ENCODE peak calls at places on chromosomes 5 and 9, in ten cellular contexts. One of them, this sample, is unnamed.

GRCh38 chr5:143002459-143003327 is 232.5 kb downstream of the ARHGAP26 start:
- DNase-seq in activated T-helper 1 cell treated with anti-CD3 and anti-CD28 coated beads, Interleukin-2, amount 50 U/mL, for 16 hours: peak; percentile 33
- DNase-seq in D341Med: peak; percentile 54
- DNase-seq in stimulated activated effector memory CD8-positive, alpha-beta T cell treated with anti-CD3 and anti-CD28 coated beads, Interleukin-12 subunit alpha, Interleukin-12 subunit beta, amount 100 ng/mL, for 72 hours: peak; percentile 76
- DNase-seq in RKO: peak; percentile 27
- DNase-seq in heart left ventricle: peak; percentile 41
- DNase-seq in EH: peak; percentile 91
- DNase-seq in fibroblast of lung: peak; percentile 91
- DNase-seq in heart right ventricle: peak; percentile 51
- DNase-seq in GOT3: peak; percentile 48
- DNase-seq in this sample: no peak

GRCh38 chr5:34687269-34688011 is 31.3 kb downstream of the RAI14 start:
- DNase-seq in RKO: no peak
- DNase-seq in GOT3: no peak
- DNase-seq in stimulated activated effector memory CD8-positive, alpha-beta T cell treated with anti-CD3 and anti-CD28 coated beads, Interleukin-12 subunit alpha, Interleukin-12 subunit beta, amount 100 ng/mL, for 72 hours: no peak
- DNase-seq in EH: peak; percentile 92
- DNase-seq in fibroblast of lung: peak; percentile 95
- DNase-seq in activated T-helper 1 cell treated with anti-CD3 and anti-CD28 coated beads, Interleukin-2, amount 50 U/mL, for 16 hours: no peak
- DNase-seq in D341Med: no peak
- DNase-seq in heart left ventricle: no peak
- DNase-seq in heart right ventricle: no peak
- DNase-seq in this sample: no peak

GRCh38 chr9:16794871-16795639 is 75.4 kb downstream of the BNC2 start:
- DNase-seq in RKO: no peak
- DNase-seq in heart left ventricle: peak; percentile 30
- DNase-seq in EH: peak; percentile 99
- DNase-seq in stimulated activated effector memory CD8-positive, alpha-beta T cell treated with anti-CD3 and anti-CD28 coated beads, Interleukin-12 subunit alpha, Interleukin-12 subunit beta, amount 100 ng/mL, for 72 hours: no peak
- DNase-seq in heart right ventricle: peak; percentile 22
- DNase-seq in fibroblast of lung: peak; percentile 72
- DNase-seq in activated T-helper 1 cell treated with anti-CD3 and anti-CD28 coated beads, Interleukin-2, amount 50 U/mL, for 16 hours: no peak
- DNase-seq in GOT3: no peak
- DNase-seq in D341Med: no peak
- DNase-seq in this sample: no peak

GRCh38 chr9:136093995-136094881 is 851 bp downstream of the NACC2 start:
- DNase-seq in GOT3: no peak
- DNase-seq in activated T-helper 1 cell treated with anti-CD3 and anti-CD28 coated beads, Interleukin-2, amount 50 U/mL, for 16 hours: no peak
- DNase-seq in D341Med: peak; percentile 72
- DNase-seq in heart right ventricle: peak; percentile 85
- DNase-seq in EH: peak; percentile 70
- DNase-seq in heart left ventricle: peak; percentile 85
- DNase-seq in stimulated activated effector memory CD8-positive, alpha-beta T cell treated with anti-CD3 and anti-CD28 coated beads, Interleukin-12 subunit alpha, Interleukin-12 subunit beta, amount 100 ng/mL, for 72 hours: peak; percentile 81
- DNase-seq in RKO: peak; percentile 89
- DNase-seq in fibroblast of lung: peak; percentile 64
- DNase-seq in this sample: peak; percentile 68

GRCh38 chr9:98922721-98923435 is 20.8 kb upstream of the COL15A1 start:
- DNase-seq in EH: peak; percentile 55
- DNase-seq in D341Med: no peak
- DNase-seq in GOT3: no peak
- DNase-seq in heart right ventricle: no peak
- DNase-seq in stimulated activated effector memory CD8-positive, alpha-beta T cell treated with anti-CD3 and anti-CD28 coated beads, Interleukin-12 subunit alpha, Interleukin-12 subunit beta, amount 100 ng/mL, for 72 hours: no peak
- DNase-seq in activated T-helper 1 cell treated with anti-CD3 and anti-CD28 coated beads, Interleukin-2, amount 50 U/mL, for 16 hours: no peak
- DNase-seq in fibroblast of lung: peak; percentile 57
- DNase-seq in RKO: no peak
- DNase-seq in heart left ventricle: no peak
- DNase-seq in this sample: no peak

GRCh38 chr5:114782869-114783268 is 386.8 kb downstream of the TRIM36 start:
- DNase-seq in heart left ventricle: peak; percentile 15
- DNase-seq in fibroblast of lung: no peak
- DNase-seq in RKO: no peak
- DNase-seq in heart right ventricle: peak; percentile 32
- DNase-seq in D341Med: no peak
- DNase-seq in EH: no peak
- DNase-seq in stimulated activated effector memory CD8-positive, alpha-beta T cell treated with anti-CD3 and anti-CD28 coated beads, Interleukin-12 subunit alpha, Interleukin-12 subunit beta, amount 100 ng/mL, for 72 hours: no peak
- DNase-seq in activated T-helper 1 cell treated with anti-CD3 and anti-CD28 coated beads, Interleukin-2, amount 50 U/mL, for 16 hours: no peak
- DNase-seq in GOT3: no peak
- DNase-seq in this sample: no peak

GRCh38 chr9:134539613-134540012 is 102.0 kb upstream of the COL5A1 start:
- DNase-seq in GOT3: no peak
- DNase-seq in activated T-helper 1 cell treated with anti-CD3 and anti-CD28 coated beads, Interleukin-2, amount 50 U/mL, for 16 hours: no peak
- DNase-seq in D341Med: no peak
- DNase-seq in heart left ventricle: no peak
- DNase-seq in fibroblast of lung: no peak
- DNase-seq in EH: no peak
- DNase-seq in RKO: no peak
- DNase-seq in stimulated activated effector memory CD8-positive, alpha-beta T cell treated with anti-CD3 and anti-CD28 coated beads, Interleukin-12 subunit alpha, Interleukin-12 subunit beta, amount 100 ng/mL, for 72 hours: no peak
- DNase-seq in heart right ventricle: no peak
- DNase-seq in this sample: no peak

GRCh38 chr5:108747111-108748009 is at the start of gene FER:
- DNase-seq in heart left ventricle: peak; percentile 17
- DNase-seq in EH: peak; percentile 69
- DNase-seq in heart right ventricle: peak; percentile 40
- DNase-seq in RKO: peak; percentile 94
- DNase-seq in GOT3: no peak
- DNase-seq in stimulated activated effector memory CD8-positive, alpha-beta T cell treated with anti-CD3 and anti-CD28 coated beads, Interleukin-12 subunit alpha, Interleukin-12 subunit beta, amount 100 ng/mL, for 72 hours: no peak
- DNase-seq in activated T-helper 1 cell treated with anti-CD3 and anti-CD28 coated beads, Interleukin-2, amount 50 U/mL, for 16 hours: peak; percentile 11
- DNase-seq in fibroblast of lung: peak; percentile 95
- DNase-seq in D341Med: no peak
- DNase-seq in this sample: no peak

GRCh38 chr5:7185742-7186141 is 210.2 kb upstream of the ADCY2 start:
- DNase-seq in stimulated activated effector memory CD8-positive, alpha-beta T cell treated with anti-CD3 and anti-CD28 coated beads, Interleukin-12 subunit alpha, Interleukin-12 subunit beta, amount 100 ng/mL, for 72 hours: no peak
- DNase-seq in D341Med: no peak
- DNase-seq in activated T-helper 1 cell treated with anti-CD3 and anti-CD28 coated beads, Interleukin-2, amount 50 U/mL, for 16 hours: no peak
- DNase-seq in RKO: no peak
- DNase-seq in heart right ventricle: no peak
- DNase-seq in GOT3: no peak
- DNase-seq in EH: no peak
- DNase-seq in fibroblast of lung: no peak
- DNase-seq in heart left ventricle: no peak
- DNase-seq in this sample: no peak

GRCh38 chr5:117982691-117983090 is 1005.7 kb downstream of the DTWD2 start:
- DNase-seq in D341Med: no peak
- DNase-seq in stimulated activated effector memory CD8-positive, alpha-beta T cell treated with anti-CD3 and anti-CD28 coated beads, Interleukin-12 subunit alpha, Interleukin-12 subunit beta, amount 100 ng/mL, for 72 hours: no peak
- DNase-seq in EH: peak; percentile 12
- DNase-seq in fibroblast of lung: no peak
- DNase-seq in heart left ventricle: no peak
- DNase-seq in GOT3: no peak
- DNase-seq in activated T-helper 1 cell treated with anti-CD3 and anti-CD28 coated beads, Interleukin-2, amount 50 U/mL, for 16 hours: no peak
- DNase-seq in RKO: no peak
- DNase-seq in heart right ventricle: no peak
- DNase-seq in this sample: no peak

GRCh38 chr5:59587489-59588337 is 305.8 kb downstream of the PDE4D start:
- DNase-seq in fibroblast of lung: peak; percentile 87
- DNase-seq in stimulated activated effector memory CD8-positive, alpha-beta T cell treated with anti-CD3 and anti-CD28 coated beads, Interleukin-12 subunit alpha, Interleukin-12 subunit beta, amount 100 ng/mL, for 72 hours: no peak
- DNase-seq in activated T-helper 1 cell treated with anti-CD3 and anti-CD28 coated beads, Interleukin-2, amount 50 U/mL, for 16 hours: no peak
- DNase-seq in RKO: no peak
- DNase-seq in EH: peak; percentile 56
- DNase-seq in GOT3: peak; percentile 19
- DNase-seq in heart left ventricle: peak; percentile 33
- DNase-seq in D341Med: peak; percentile 30
- DNase-seq in heart right ventricle: peak; percentile 43
- DNase-seq in this sample: peak; percentile 30

GRCh38 chr5:100110497-100110896 is 424.7 kb upstream of the FAM174A start:
- DNase-seq in fibroblast of lung: no peak
- DNase-seq in heart left ventricle: no peak
- DNase-seq in activated T-helper 1 cell treated with anti-CD3 and anti-CD28 coated beads, Interleukin-2, amount 50 U/mL, for 16 hours: no peak
- DNase-seq in GOT3: no peak
- DNase-seq in D341Med: no peak
- DNase-seq in stimulated activated effector memory CD8-positive, alpha-beta T cell treated with anti-CD3 and anti-CD28 coated beads, Interleukin-12 subunit alpha, Interleukin-12 subunit beta, amount 100 ng/mL, for 72 hours: no peak
- DNase-seq in heart right ventricle: no peak
- DNase-seq in EH: no peak
- DNase-seq in RKO: peak; percentile 54
- DNase-seq in this sample: no peak

GRCh38 chr9:126618590-126619335 is 5.0 kb downstream of the LMX1B start:
- DNase-seq in GOT3: no peak
- DNase-seq in fibroblast of lung: no peak
- DNase-seq in D341Med: no peak
- DNase-seq in stimulated activated effector memory CD8-positive, alpha-beta T cell treated with anti-CD3 and anti-CD28 coated beads, Interleukin-12 subunit alpha, Interleukin-12 subunit beta, amount 100 ng/mL, for 72 hours: no peak
- DNase-seq in heart right ventricle: no peak
- DNase-seq in EH: no peak
- DNase-seq in RKO: no peak
- DNase-seq in activated T-helper 1 cell treated with anti-CD3 and anti-CD28 coated beads, Interleukin-2, amount 50 U/mL, for 16 hours: no peak
- DNase-seq in heart left ventricle: no peak
- DNase-seq in this sample: no peak

GRCh38 chr5:57950616-57951228 is 468.1 kb upstream of the ACTBL2 start:
- DNase-seq in heart left ventricle: no peak
- DNase-seq in RKO: no peak
- DNase-seq in heart right ventricle: no peak
- DNase-seq in D341Med: no peak
- DNase-seq in stimulated activated effector memory CD8-positive, alpha-beta T cell treated with anti-CD3 and anti-CD28 coated beads, Interleukin-12 subunit alpha, Interleukin-12 subunit beta, amount 100 ng/mL, for 72 hours: no peak
- DNase-seq in fibroblast of lung: peak; percentile 4
- DNase-seq in activated T-helper 1 cell treated with anti-CD3 and anti-CD28 coated beads, Interleukin-2, amount 50 U/mL, for 16 hours: no peak
- DNase-seq in GOT3: no peak
- DNase-seq in EH: no peak
- DNase-seq in this sample: no peak

GRCh38 chr9:130942084-130942483 is 3.0 kb upstream of the FIBCD1 start:
- DNase-seq in heart right ventricle: no peak
- DNase-seq in stimulated activated effector memory CD8-positive, alpha-beta T cell treated with anti-CD3 and anti-CD28 coated beads, Interleukin-12 subunit alpha, Interleukin-12 subunit beta, amount 100 ng/mL, for 72 hours: no peak
- DNase-seq in heart left ventricle: no peak
- DNase-seq in activated T-helper 1 cell treated with anti-CD3 and anti-CD28 coated beads, Interleukin-2, amount 50 U/mL, for 16 hours: no peak
- DNase-seq in fibroblast of lung: no peak
- DNase-seq in D341Med: no peak
- DNase-seq in EH: no peak
- DNase-seq in RKO: no peak
- DNase-seq in GOT3: no peak
- DNase-seq in this sample: no peak

GRCh38 chr5:130549884-130550552 is 615.0 kb downstream of the HINT1 start:
- DNase-seq in fibroblast of lung: peak; percentile 90
- DNase-seq in stimulated activated effector memory CD8-positive, alpha-beta T cell treated with anti-CD3 and anti-CD28 coated beads, Interleukin-12 subunit alpha, Interleukin-12 subunit beta, amount 100 ng/mL, for 72 hours: no peak
- DNase-seq in D341Med: no peak
- DNase-seq in GOT3: no peak
- DNase-seq in heart right ventricle: no peak
- DNase-seq in heart left ventricle: no peak
- DNase-seq in EH: peak; percentile 79
- DNase-seq in RKO: peak; percentile 65
- DNase-seq in activated T-helper 1 cell treated with anti-CD3 and anti-CD28 coated beads, Interleukin-2, amount 50 U/mL, for 16 hours: no peak
- DNase-seq in this sample: no peak

GRCh38 chr5:108681079-108681921 is 66.4 kb upstream of the FER start:
- DNase-seq in GOT3: no peak
- DNase-seq in D341Med: peak; percentile 54
- DNase-seq in stimulated activated effector memory CD8-positive, alpha-beta T cell treated with anti-CD3 and anti-CD28 coated beads, Interleukin-12 subunit alpha, Interleukin-12 subunit beta, amount 100 ng/mL, for 72 hours: no peak
- DNase-seq in RKO: peak; percentile 72
- DNase-seq in heart left ventricle: peak; percentile 18
- DNase-seq in heart right ventricle: peak; percentile 59
- DNase-seq in activated T-helper 1 cell treated with anti-CD3 and anti-CD28 coated beads, Interleukin-2, amount 50 U/mL, for 16 hours: no peak
- DNase-seq in fibroblast of lung: peak; percentile 60
- DNase-seq in EH: peak; percentile 68
- DNase-seq in this sample: no peak

GRCh38 chr9:93579711-93580516 is 3.5 kb downstream of the PHF2 start:
- DNase-seq in heart right ventricle: no peak
- DNase-seq in activated T-helper 1 cell treated with anti-CD3 and anti-CD28 coated beads, Interleukin-2, amount 50 U/mL, for 16 hours: no peak
- DNase-seq in stimulated activated effector memory CD8-positive, alpha-beta T cell treated with anti-CD3 and anti-CD28 coated beads, Interleukin-12 subunit alpha, Interleukin-12 subunit beta, amount 100 ng/mL, for 72 hours: no peak
- DNase-seq in D341Med: peak; percentile 14
- DNase-seq in RKO: no peak
- DNase-seq in EH: no peak
- DNase-seq in fibroblast of lung: no peak
- DNase-seq in GOT3: no peak
- DNase-seq in heart left ventricle: no peak
- DNase-seq in this sample: no peak

GRCh38 chr9:119453980-119454379 is 84.7 kb upstream of the BRINP1 start:
- DNase-seq in heart right ventricle: no peak
- DNase-seq in EH: no peak
- DNase-seq in activated T-helper 1 cell treated with anti-CD3 and anti-CD28 coated beads, Interleukin-2, amount 50 U/mL, for 16 hours: no peak
- DNase-seq in D341Med: no peak
- DNase-seq in fibroblast of lung: no peak
- DNase-seq in stimulated activated effector memory CD8-positive, alpha-beta T cell treated with anti-CD3 and anti-CD28 coated beads, Interleukin-12 subunit alpha, Interleukin-12 subunit beta, amount 100 ng/mL, for 72 hours: no peak
- DNase-seq in GOT3: no peak
- DNase-seq in heart left ventricle: no peak
- DNase-seq in RKO: no peak
- DNase-seq in this sample: no peak

GRCh38 chr5:86979801-86980510 is 287.7 kb upstream of the RASA1 start:
- DNase-seq in GOT3: no peak
- DNase-seq in fibroblast of lung: peak; percentile 81
- DNase-seq in heart left ventricle: no peak
- DNase-seq in D341Med: no peak
- DNase-seq in stimulated activated effector memory CD8-positive, alpha-beta T cell treated with anti-CD3 and anti-CD28 coated beads, Interleukin-12 subunit alpha, Interleukin-12 subunit beta, amount 100 ng/mL, for 72 hours: no peak
- DNase-seq in activated T-helper 1 cell treated with anti-CD3 and anti-CD28 coated beads, Interleukin-2, amount 50 U/mL, for 16 hours: no peak
- DNase-seq in RKO: peak; percentile 77
- DNase-seq in EH: peak; percentile 91
- DNase-seq in heart right ventricle: no peak
- DNase-seq in this sample: no peak

GRCh38 chr5:71714911-71715310 is 4.2 kb upstream of the CARTPT start:
- DNase-seq in stimulated activated effector memory CD8-positive, alpha-beta T cell treated with anti-CD3 and anti-CD28 coated beads, Interleukin-12 subunit alpha, Interleukin-12 subunit beta, amount 100 ng/mL, for 72 hours: no peak
- DNase-seq in EH: no peak
- DNase-seq in D341Med: no peak
- DNase-seq in activated T-helper 1 cell treated with anti-CD3 and anti-CD28 coated beads, Interleukin-2, amount 50 U/mL, for 16 hours: no peak
- DNase-seq in heart left ventricle: no peak
- DNase-seq in heart right ventricle: no peak
- DNase-seq in RKO: no peak
- DNase-seq in fibroblast of lung: no peak
- DNase-seq in GOT3: no peak
- DNase-seq in this sample: no peak

GRCh38 chr9:101317735-101318134 is 67.1 kb downstream of the BAAT start:
- DNase-seq in D341Med: no peak
- DNase-seq in EH: no peak
- DNase-seq in fibroblast of lung: no peak
- DNase-seq in activated T-helper 1 cell treated with anti-CD3 and anti-CD28 coated beads, Interleukin-2, amount 50 U/mL, for 16 hours: no peak
- DNase-seq in heart left ventricle: no peak
- DNase-seq in heart right ventricle: no peak
- DNase-seq in RKO: no peak
- DNase-seq in GOT3: no peak
- DNase-seq in stimulated activated effector memory CD8-positive, alpha-beta T cell treated with anti-CD3 and anti-CD28 coated beads, Interleukin-12 subunit alpha, Interleukin-12 subunit beta, amount 100 ng/mL, for 72 hours: no peak
- DNase-seq in this sample: no peak

GRCh38 chr5:112004867-112005532 is 248.0 kb upstream of the NREP start:
- DNase-seq in RKO: no peak
- DNase-seq in heart right ventricle: no peak
- DNase-seq in heart left ventricle: no peak
- DNase-seq in stimulated activated effector memory CD8-positive, alpha-beta T cell treated with anti-CD3 and anti-CD28 coated beads, Interleukin-12 subunit alpha, Interleukin-12 subunit beta, amount 100 ng/mL, for 72 hours: no peak
- DNase-seq in D341Med: no peak
- DNase-seq in GOT3: no peak
- DNase-seq in activated T-helper 1 cell treated with anti-CD3 and anti-CD28 coated beads, Interleukin-2, amount 50 U/mL, for 16 hours: no peak
- DNase-seq in fibroblast of lung: peak; percentile 92
- DNase-seq in EH: peak; percentile 93
- DNase-seq in this sample: no peak

GRCh38 chr5:129177451-129177850 is 82.9 kb downstream of the ISOC1 start:
- DNase-seq in heart right ventricle: no peak
- DNase-seq in heart left ventricle: no peak
- DNase-seq in D341Med: no peak
- DNase-seq in GOT3: no peak
- DNase-seq in stimulated activated effector memory CD8-positive, alpha-beta T cell treated with anti-CD3 and anti-CD28 coated beads, Interleukin-12 subunit alpha, Interleukin-12 subunit beta, amount 100 ng/mL, for 72 hours: no peak
- DNase-seq in EH: no peak
- DNase-seq in activated T-helper 1 cell treated with anti-CD3 and anti-CD28 coated beads, Interleukin-2, amount 50 U/mL, for 16 hours: no peak
- DNase-seq in RKO: no peak
- DNase-seq in fibroblast of lung: no peak
- DNase-seq in this sample: no peak

GRCh38 chr9:79812507-79813261 is 240.9 kb downstream of the TLE4 start:
- DNase-seq in heart right ventricle: no peak
- DNase-seq in heart left ventricle: no peak
- DNase-seq in D341Med: no peak
- DNase-seq in RKO: no peak
- DNase-seq in EH: no peak
- DNase-seq in stimulated activated effector memory CD8-positive, alpha-beta T cell treated with anti-CD3 and anti-CD28 coated beads, Interleukin-12 subunit alpha, Interleukin-12 subunit beta, amount 100 ng/mL, for 72 hours: no peak
- DNase-seq in GOT3: no peak
- DNase-seq in activated T-helper 1 cell treated with anti-CD3 and anti-CD28 coated beads, Interleukin-2, amount 50 U/mL, for 16 hours: no peak
- DNase-seq in fibroblast of lung: peak; percentile 80
- DNase-seq in this sample: no peak

GRCh38 chr5:169216864-169217263 is 84.1 kb downstream of the SLIT3 start:
- DNase-seq in RKO: no peak
- DNase-seq in EH: no peak
- DNase-seq in D341Med: no peak
- DNase-seq in GOT3: no peak
- DNase-seq in fibroblast of lung: no peak
- DNase-seq in stimulated activated effector memory CD8-positive, alpha-beta T cell treated with anti-CD3 and anti-CD28 coated beads, Interleukin-12 subunit alpha, Interleukin-12 subunit beta, amount 100 ng/mL, for 72 hours: no peak
- DNase-seq in heart right ventricle: no peak
- DNase-seq in activated T-helper 1 cell treated with anti-CD3 and anti-CD28 coated beads, Interleukin-2, amount 50 U/mL, for 16 hours: no peak
- DNase-seq in heart left ventricle: no peak
- DNase-seq in this sample: no peak

GRCh38 chr9:16720386-16720785 is 150.1 kb downstream of the BNC2 start:
- DNase-seq in RKO: no peak
- DNase-seq in heart right ventricle: no peak
- DNase-seq in GOT3: no peak
- DNase-seq in EH: no peak
- DNase-seq in activated T-helper 1 cell treated with anti-CD3 and anti-CD28 coated beads, Interleukin-2, amount 50 U/mL, for 16 hours: no peak
- DNase-seq in heart left ventricle: no peak
- DNase-seq in stimulated activated effector memory CD8-positive, alpha-beta T cell treated with anti-CD3 and anti-CD28 coated beads, Interleukin-12 subunit alpha, Interleukin-12 subunit beta, amount 100 ng/mL, for 72 hours: no peak
- DNase-seq in fibroblast of lung: peak; percentile 47
- DNase-seq in D341Med: no peak
- DNase-seq in this sample: no peak

GRCh38 chr5:169767938-169768337 is 130.9 kb downstream of the DOCK2 start:
- DNase-seq in GOT3: no peak
- DNase-seq in fibroblast of lung: no peak
- DNase-seq in RKO: no peak
- DNase-seq in activated T-helper 1 cell treated with anti-CD3 and anti-CD28 coated beads, Interleukin-2, amount 50 U/mL, for 16 hours: no peak
- DNase-seq in heart left ventricle: peak; percentile 32
- DNase-seq in heart right ventricle: peak; percentile 48
- DNase-seq in D341Med: no peak
- DNase-seq in stimulated activated effector memory CD8-positive, alpha-beta T cell treated with anti-CD3 and anti-CD28 coated beads, Interleukin-12 subunit alpha, Interleukin-12 subunit beta, amount 100 ng/mL, for 72 hours: no peak
- DNase-seq in EH: no peak
- DNase-seq in this sample: no peak